ENCODE peak calls at places on chromosomes 4 and X, in nine cellular contexts. U is mesenchymal stem cell; V is HCEC 1CT; J is T-helper 17 cell; Z is stimulated activated CD4-positive, alpha-beta T cell treated with anti-CD3 and anti-CD28 coated beads, Interleukin-1b, Interleukin-23, amount 100 ng/mL, for 1 hour; M is GM04504; I is effector memory CD8-positive, alpha-beta T cell; D is fibroblast of mammary gland; B is ELR. E is an unnamed sample.

GRCh38 chrX:69149466-69150293 is 15.6 kb downstream of the PJA1 start:
- DNase-seq in U (no peak), V (no peak), J (no peak), Z (no peak), M (no peak), I (no peak), D (no peak), B (no peak), E (no peak)

GRCh38 chr4:150818661-150819060 is 196.4 kb downstream of the LRBA start:
- DNase-seq in U (peak), V (peak), J (no peak), Z (no peak), M (no peak), I (no peak), D (peak), B (peak), E (no peak)

GRCh38 chr4:10273030-10273429 is 156.4 kb upstream of the WDR1 start:
- DNase-seq in U (no peak), V (no peak), J (no peak), Z (no peak), M (peak), I (no peak), D (peak), B (no peak), E (no peak)

GRCh38 chr4:152189451-152190179 is 346.3 kb downstream of the FBXW7 start:
- DNase-seq in U (no peak), V (no peak), J (no peak), Z (no peak), M (no peak), I (no peak), D (no peak), B (no peak), E (no peak)

GRCh38 chr4:58543465-58543864 is 1433.3 kb upstream of the IGFBP7 start:
- DNase-seq in U (no peak), V (no peak), J (no peak), Z (no peak), M (no peak), I (no peak), D (no peak), B (no peak), E (no peak)

GRCh38 chr4:147833254-147833653 is 101.4 kb downstream of the ARHGAP10 start:
- DNase-seq in U (peak), V (peak), J (no peak), Z (no peak), M (no peak), I (no peak), D (peak), B (peak), E (no peak)

GRCh38 chr4:154590329-154591006 is at the start of gene FGA:
- DNase-seq in U (no peak), V (no peak), J (no peak), Z (no peak), M (no peak), I (no peak), D (no peak), B (no peak), E (no peak)

GRCh38 chrX:105307762-105308161 is 87.3 kb upstream of the TEX13A start:
- DNase-seq in U (no peak), V (peak), J (no peak), Z (no peak), M (no peak), I (no peak), D (peak), B (peak), E (no peak)

GRCh38 chr4:176548571-176548970 is 228.8 kb downstream of the SPCS3 start:
- DNase-seq in U (peak), V (peak), J (no peak), Z (no peak), M (no peak), I (no peak), D (peak), B (peak), E (no peak)

GRCh38 chrX:41468647-41469323 is 21.6 kb downstream of the NYX start:
- DNase-seq in U (peak), V (peak), J (no peak), Z (no peak), M (no peak), I (no peak), D (peak), B (no peak), E (no peak)

GRCh38 chr4:152045781-152046571 is 285.2 kb upstream of the GATB start:
- DNase-seq in U (peak), V (no peak), J (no peak), Z (no peak), M (no peak), I (no peak), D (no peak), B (peak), E (no peak)

GRCh38 chrX:74578137-74578536 is 36.3 kb downstream of the RLIM start:
- DNase-seq in U (no peak), V (no peak), J (no peak), Z (no peak), M (no peak), I (no peak), D (no peak), B (no peak), E (no peak)

GRCh38 chr4:105709081-105709450 is 482 bp downstream of the GSTCD start:
- DNase-seq in U (peak), V (no peak), J (no peak), Z (no peak), M (no peak), I (peak), D (peak), B (peak), E (no peak)